ENCODE peak calls at places on chromosome 19, in five cellular contexts. A is tibial artery, Y is pancreas, N is psoas muscle, Z is IMR-90. M is an unnamed sample.

GRCh38 chr19:38719761-38720558 is 24.3 kb downstream of the CAPN12 start:
- DNase-seq in N (no peak), Y (no peak), A (no peak), Z (no peak), M (no peak)

GRCh38 chr19:15098505-15098904 is 8.7 kb upstream of the SYDE1 start:
- DNase-seq in Y (no peak), N (no peak), A (no peak), Z (no peak), M (no peak)

GRCh38 chr19:5407356-5407755 is 47.9 kb upstream of the ZNRF4 start:
- DNase-seq in A (no peak), Y (no peak), N (no peak), Z (peak; percentile 17), M (no peak)

GRCh38 chr19:31127132-31127967 is 221.9 kb downstream of the TSHZ3 start:
- DNase-seq in Y (no peak), Z (peak; percentile 99), A (no peak), N (no peak), M (no peak)

GRCh38 chr19:13208131-13208963 is 58.1 kb downstream of the IER2 start:
- DNase-seq in Y (no peak), A (peak; percentile 67), Z (peak; percentile 76), N (no peak), M (peak; percentile 40)

GRCh38 chr19:33437351-33438015 is 64.0 kb downstream of the CEBPG start:
- DNase-seq in Z (no peak), N (no peak), A (no peak), Y (no peak), M (no peak)

GRCh38 chr19:49455729-49456128 is 2.7 kb downstream of the ALDH16A1 start:
- DNase-seq in N (no peak), Z (no peak), Y (no peak), A (no peak), M (no peak)

GRCh38 chr19:34507414-34508067 is 26.0 kb downstream of the WTIP start:
- DNase-seq in Z (no peak), A (no peak), N (no peak), Y (no peak), M (no peak)

DNA sequence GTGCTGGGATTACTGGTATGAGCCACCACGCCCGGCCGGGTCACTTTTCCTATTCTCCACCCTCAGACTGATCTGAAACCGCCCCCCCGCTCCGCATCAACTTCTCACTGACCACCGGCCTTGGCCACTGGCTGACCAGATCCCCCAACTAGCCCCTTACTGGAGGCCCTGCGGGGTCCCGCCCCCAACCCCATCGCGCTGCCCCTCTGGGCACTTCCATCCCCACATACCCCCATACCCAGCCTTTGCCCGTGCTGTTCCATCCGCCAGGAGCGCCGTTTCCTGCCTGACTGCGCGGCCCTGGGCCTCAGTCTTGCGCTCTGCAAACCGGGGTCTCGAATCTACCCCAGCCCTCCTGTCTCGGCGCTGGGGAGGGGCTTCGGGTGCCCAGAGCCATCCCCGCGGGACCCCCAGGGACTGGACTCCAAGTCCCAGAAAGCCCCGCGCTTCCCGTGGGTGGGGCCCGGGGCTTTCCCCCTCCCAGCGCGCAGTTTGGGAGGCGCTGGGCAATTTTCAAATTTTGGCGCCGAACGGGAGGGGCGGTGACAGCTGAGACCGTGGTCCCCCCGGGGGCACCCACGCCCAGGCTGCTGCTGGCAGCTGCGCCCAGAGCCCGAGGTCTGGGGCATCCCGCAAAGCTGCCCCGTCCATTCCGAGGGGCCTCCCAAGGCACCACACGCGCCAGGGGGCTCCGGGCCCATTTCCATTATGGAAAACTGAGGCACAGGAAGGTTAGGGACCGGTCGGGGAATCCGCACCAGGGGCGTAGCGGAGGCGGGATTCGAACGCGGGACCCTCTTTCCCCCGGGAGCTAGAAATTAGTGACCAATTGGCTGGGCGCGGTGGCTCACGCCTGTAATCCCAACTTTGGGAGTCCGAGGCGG is 5.2 kb upstream of the LMNB2 start:
- DNase-seq in Z (peak; percentile 56), Y (no peak), N (peak; percentile 70), A (peak; percentile 68), M (peak; percentile 57)
- TF ChIP-seq CTCF in Z (peak; percentile 7), Y (no peak), N (no peak), A (no peak), M (no peak)

DNA sequence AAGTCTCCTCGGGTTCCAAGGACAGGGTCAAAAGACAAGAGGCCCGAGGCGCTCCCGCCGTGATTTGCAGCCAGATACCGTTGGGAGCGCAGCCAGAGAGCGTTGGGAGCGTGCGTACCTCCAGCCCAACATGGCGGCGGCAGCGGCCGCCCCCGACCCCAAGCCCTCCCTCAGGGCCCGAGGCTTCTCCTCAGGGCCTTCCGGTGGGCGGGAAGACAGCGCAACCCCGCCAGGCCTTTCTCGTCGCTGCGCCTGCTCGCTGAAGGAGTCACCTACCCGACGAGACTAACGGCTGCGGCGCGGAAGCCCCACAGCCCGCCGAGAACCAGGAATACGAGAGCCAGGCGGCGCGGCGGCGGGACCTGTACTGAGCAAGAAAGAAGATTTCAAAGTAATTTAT is 3.2 kb upstream of the ZNF850 start:
- DNase-seq in A (no peak), Y (peak; percentile 11), N (no peak), Z (no peak), M (no peak)
- H3K4me3 ChIP-seq in A (peak overlapping the region; percentile 35), Y (peak overlapping the region; percentile 14), N (no peak overlapping the region), Z (no peak overlapping the region), M (no peak overlapping the region)

GRCh38 chr19:50880241-50880640 is 7.0 kb downstream of the KLK2 start:
- DNase-seq in Z (no peak), A (no peak), Y (no peak), N (no peak), M (no peak)
- H3K27me3 ChIP-seq in Z (peaks cover 2% of the 10 kb centered on the region), A (peaks cover 27% of the 10 kb centered on the region), Y (no peaks in the 10 kb centered on the region), N (peaks cover 6% of the 10 kb centered on the region), M (peaks cover 10% of the 10 kb centered on the region)

DNA sequence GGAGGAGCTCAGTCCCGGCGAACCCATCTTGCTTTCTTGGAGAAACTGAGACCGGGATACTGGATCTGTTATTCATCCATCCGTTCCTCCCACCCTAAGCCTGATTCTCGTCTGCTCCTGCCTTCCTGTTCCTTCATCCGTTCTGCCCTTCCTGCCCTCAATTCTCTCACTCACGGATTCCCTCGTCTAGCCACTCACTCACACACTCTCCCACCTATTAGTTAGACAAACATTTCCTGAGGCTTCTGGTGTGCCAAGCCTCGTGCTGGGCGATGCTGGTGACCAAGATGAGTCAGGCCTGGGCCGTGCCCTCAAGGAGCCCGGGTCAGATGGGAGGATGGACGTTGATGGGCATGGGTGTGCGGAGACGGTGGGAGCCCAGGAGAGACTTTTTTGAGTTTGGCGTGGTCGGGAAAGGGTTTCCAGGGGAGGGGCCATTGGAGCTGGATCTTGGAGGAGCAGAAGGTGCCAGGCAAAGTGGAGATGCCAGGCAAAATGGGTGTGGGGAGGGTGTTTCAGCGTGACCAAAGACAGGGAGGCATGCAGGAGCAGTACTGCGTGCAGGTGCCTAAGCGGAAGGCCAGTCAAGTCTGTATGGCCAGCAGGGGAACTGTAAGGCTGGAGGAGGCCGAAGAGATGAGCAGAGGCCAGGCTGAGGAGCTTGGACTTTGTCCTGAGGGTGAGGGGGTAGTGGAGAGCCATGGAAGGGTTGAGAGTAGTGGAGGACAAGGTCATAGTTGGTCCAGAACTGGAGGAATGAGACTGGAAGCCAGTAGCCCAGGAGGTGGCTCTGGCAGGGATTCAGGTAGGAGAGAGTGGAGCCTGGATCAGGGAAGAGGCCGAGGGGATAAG is 7.4 kb upstream of the CNFN start:
- DNase-seq in N (no peak), A (no peak), Y (no peak), Z (no peak), M (no peak)
- TF ChIP-seq CTCF in N (no peak), A (no peak), Y (no peak), Z (no peak), M (no peak)

GRCh38 chr19:17679526-17680234 is 8.5 kb downstream of the UNC13A start:
- DNase-seq in N (no peak), A (no peak), Z (no peak), Y (no peak), M (no peak)
- H3K4me3 ChIP-seq in N (peak overlapping the region; percentile 53), A (peak overlapping the region; percentile 45), Z (no peak overlapping the region), Y (no peak overlapping the region), M (no peak overlapping the region)

GRCh38 chr19:28981994-28982393 is 231.0 kb downstream of the UQCRFS1 start:
- DNase-seq in A (no peak), Z (no peak), N (no peak), Y (no peak), M (no peak)
- H3K27me3 ChIP-seq in A (no peaks in the 10 kb centered on the region), Z (peaks cover 2% of the 10 kb centered on the region), N (no peaks in the 10 kb centered on the region), Y (no peaks in the 10 kb centered on the region), M (no peaks in the 10 kb centered on the region)

GRCh38 chr19:18420931-18421330 is 1.7 kb downstream of the SSBP4 start:
- DNase-seq in Y (no peak), N (no peak), Z (no peak), A (no peak), M (no peak)

GRCh38 chr19:18419699-18420460 is 682 bp downstream of the SSBP4 start:
- DNase-seq in Y (no peak), A (peak; percentile 75), Z (no peak), N (peak; percentile 66), M (no peak)

GRCh38 chr19:18418034-18418724 is 1.0 kb upstream of the SSBP4 start:
- DNase-seq in N (peak; percentile 75), Z (no peak), A (peak; percentile 80), Y (no peak), M (no peak)

GRCh38 chr19:18418725-18419194 is 438 bp upstream of the SSBP4 start:
- DNase-seq in Y (no peak), A (peak; percentile 81), N (peak; percentile 75), Z (no peak), M (no peak)

DNA sequence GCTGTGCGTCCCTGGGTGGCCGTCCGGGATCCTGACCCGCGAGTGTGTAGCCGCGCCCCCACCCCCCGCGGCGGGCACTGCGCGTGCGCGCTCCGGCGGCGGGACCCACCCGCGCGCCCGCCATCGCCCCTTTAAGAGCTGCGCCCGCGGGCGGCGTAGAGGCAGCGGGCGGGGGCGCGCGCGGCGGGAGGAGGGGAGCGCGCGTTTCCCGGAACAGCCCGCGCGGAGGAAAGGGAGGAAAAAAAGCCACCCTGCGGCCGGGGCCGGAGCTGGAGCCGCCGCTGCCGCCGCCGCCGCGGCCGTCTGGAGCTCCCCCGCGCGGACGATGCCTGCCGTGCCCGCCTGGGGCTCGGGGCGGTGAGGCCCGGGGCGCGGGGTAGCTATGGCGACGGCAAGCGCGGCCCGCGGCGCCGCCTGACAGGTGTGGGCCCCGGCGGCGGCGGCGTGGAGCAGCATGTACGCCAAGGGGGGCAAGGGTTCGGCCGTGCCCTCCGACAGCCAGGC is at the start of gene SSBP4:
- DNase-seq in Y (peak; percentile 74), A (peak; percentile 85), Z (peak; percentile 70), N (peak; percentile 89), M (no peak)
- TF ChIP-seq CTCF in Y (no peak), A (peak; percentile 65), Z (peak; percentile 50), N (peak; percentile 47), M (no peak)

DNA sequence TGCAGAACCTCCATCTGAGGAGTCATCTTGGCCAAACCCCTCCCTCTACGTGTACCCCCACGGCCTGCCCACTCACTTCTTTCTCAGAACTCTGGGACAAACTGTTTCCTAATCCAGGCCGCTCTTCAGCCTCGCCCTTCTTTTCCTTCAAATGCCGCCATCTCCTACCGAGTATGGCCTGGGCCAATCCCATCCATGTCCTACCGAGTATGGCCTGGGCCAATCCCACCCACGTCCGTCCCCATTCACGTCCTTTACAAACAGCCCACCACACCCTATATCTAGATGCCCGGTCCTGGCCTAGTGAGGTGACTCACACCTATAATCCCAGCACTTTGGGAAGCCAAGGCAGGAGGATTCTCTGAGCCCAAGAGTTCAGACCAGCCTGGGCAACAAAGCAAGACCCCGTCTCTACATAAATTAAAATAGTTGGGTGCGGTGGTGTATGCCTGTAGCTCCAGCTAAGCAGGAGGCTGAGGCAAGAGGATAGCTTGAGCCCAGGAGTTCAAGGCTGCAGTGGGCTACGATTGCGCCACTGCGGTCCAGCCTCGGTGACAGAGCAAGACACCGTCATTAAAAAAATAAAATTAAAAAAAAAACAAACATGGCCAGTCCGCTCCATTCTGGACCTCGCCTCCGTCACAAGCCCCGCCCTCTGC is 1.0 kb downstream of the TMEM160 start:
- DNase-seq in Y (no peak), Z (no peak), N (no peak), A (no peak), M (no peak)
- H3K4me3 ChIP-seq in Y (peak overlapping the region; percentile 93), Z (peak overlapping the region; percentile 12), N (peak overlapping the region; percentile 96), A (peak overlapping the region; percentile 88), M (peak overlapping the region; percentile 74)

GRCh38 chr19:55158423-55158822 is 891 bp upstream of the TNNI3 start:
- DNase-seq in A (no peak), Y (no peak), Z (no peak), N (no peak), M (no peak)
- H3K27me3 ChIP-seq in A (peaks cover 89% of the 10 kb centered on the region), Y (no peaks in the 10 kb centered on the region), Z (peaks cover 42% of the 10 kb centered on the region), N (peaks cover 35% of the 10 kb centered on the region), M (peaks cover 8% of the 10 kb centered on the region)